ENCODE peak calls at places on chromosomes 3 and 15, in ten cellular contexts. F is cardiac muscle cell; T is neural crest cell; M is EH; N is stimulated activated CD8-positive, alpha-beta memory T cell treated with anti-CD3 and anti-CD28 coated beads, Interleukin-7, amount 100 ng/mL, for 1 hour; L is iris pigment epithelial cell; B is endothelial cell; X is AG08396; R is neural progenitor cell; J is NCI-H1417 treated with DMSO at 0.1 percent for 48 hours. W is an unnamed sample.

GRCh38 chr3:21531909-21532308 is 219.1 kb downstream of the ZNF385D start:
- DNase-seq in F (no peak), T (no peak), M (no peak), N (no peak), L (no peak), B (no peak), X (no peak), R (no peak), J (no peak), W (no peak)

GRCh38 chr3:56702487-56703315 is 19.6 kb upstream of the TASOR start:
- DNase-seq in F (peak), T (peak), M (peak), N (no peak), L (peak), B (peak), X (peak), R (peak), J (no peak), W (peak)

GRCh38 chr3:89107461-89108035 is at the start of gene EPHA3:
- DNase-seq in F (peak), T (peak), M (peak), N (no peak), L (peak), B (peak), X (peak), R (peak), J (peak), W (no peak)

GRCh38 chr15:71250936-71251468 is 135.7 kb downstream of the THSD4 start:
- DNase-seq in F (no peak), T (no peak), M (no peak), N (no peak), L (no peak), B (no peak), X (no peak), R (no peak), J (no peak), W (no peak)

GRCh38 chr15:69200773-69201745 is 40.6 kb downstream of the GLCE start:
- DNase-seq in F (no peak), T (no peak), M (no peak), N (no peak), L (no peak), B (no peak), X (no peak), R (no peak), J (no peak), W (peak)

GRCh38 chr3:101518421-101518871 is 5.4 kb upstream of the SENP7 start:
- DNase-seq in F (no peak), T (no peak), M (peak), N (no peak), L (peak), B (no peak), X (no peak), R (no peak), J (no peak), W (no peak)

GRCh38 chr3:168081856-168082255 is 13.9 kb downstream of the GOLIM4 start:
- DNase-seq in F (no peak), T (no peak), M (no peak), N (no peak), L (no peak), B (no peak), X (no peak), R (no peak), J (no peak), W (no peak)

GRCh38 chr3:59655616-59656015 is 605.8 kb upstream of the CFAP20DC start:
- DNase-seq in F (no peak), T (no peak), M (no peak), N (no peak), L (no peak), B (no peak), X (no peak), R (no peak), J (no peak), W (no peak)